ENCODE peak calls at places on chromosomes 5 and 9, in six cellular contexts. X, O, Q, Z, U and T are unnamed samples.

GRCh38 chr5:112006721-112007120 is 249.7 kb upstream of the NREP start:
- DNase-seq in U (no peak), X (no peak), Q (peak; percentile 79), O (no peak), Z (peak; percentile 68), T (no peak)

GRCh38 chr9:128550770-128551651 is 1.4 kb upstream of the SPTAN1 start:
- DNase-seq in Z (peak; percentile 67), U (no peak), X (peak; percentile 16), O (no peak), Q (peak; percentile 68), T (no peak)

GRCh38 chr5:147887925-147888324 is 9.4 kb downstream of the SCGB3A2 start:
- DNase-seq in U (no peak), O (no peak), X (no peak), Z (no peak), Q (no peak), T (no peak)

GRCh38 chr9:70081120-70081495 is 37.5 kb downstream of the MAMDC2 start:
- DNase-seq in O (peak; percentile 42), Z (peak; percentile 48), Q (peak; percentile 89), X (no peak), U (no peak), T (no peak)

GRCh38 chr5:66849803-66850202 is 253.6 kb downstream of the MAST4 start:
- DNase-seq in Z (peak; percentile 64), X (no peak), Q (peak; percentile 13), O (no peak), U (no peak), T (no peak)

GRCh38 chr5:138241688-138242547 is 28.8 kb upstream of the CDC23 start:
- DNase-seq in Q (peak; percentile 12), Z (no peak), X (peak; percentile 46), O (peak; percentile 9), U (no peak), T (no peak)

GRCh38 chr9:109336409-109336808 is 15.6 kb upstream of the EPB41L4B start:
- DNase-seq in O (no peak), X (no peak), Q (no peak), Z (no peak), U (no peak), T (no peak)

GRCh38 chr5:1285141-1285540 is 9.7 kb downstream of the TERT start:
- DNase-seq in U (no peak), O (no peak), X (no peak), Q (no peak), Z (no peak), T (no peak)

GRCh38 chr9:19154135-19154612 is 26.9 kb upstream of the PLIN2 start:
- DNase-seq in Q (peak; percentile 96), U (no peak), O (peak; percentile 34), X (peak; percentile 90), Z (peak; percentile 99), T (peak; percentile 30)

GRCh38 chr5:107655836-107656235 is 14.9 kb downstream of the EFNA5 start:
- DNase-seq in X (no peak), U (no peak), Q (no peak), O (no peak), Z (no peak), T (no peak)

GRCh38 chr5:148556835-148557234 is 97.5 kb downstream of the HTR4 start:
- DNase-seq in U (no peak), Q (no peak), Z (no peak), O (no peak), X (no peak), T (no peak)

GRCh38 chr9:112025886-112026285 is 129.3 kb downstream of the UGCG start:
- DNase-seq in Z (no peak), Q (no peak), U (no peak), X (no peak), O (no peak), T (no peak)

GRCh38 chr5:110441035-110441434 is 285.4 kb downstream of the TMEM232 start:
- DNase-seq in X (peak; percentile 44), O (no peak), U (no peak), Q (peak; percentile 67), Z (peak; percentile 70), T (no peak)

GRCh38 chr5:103428411-103428871 is 134.1 kb downstream of the NUDT12 start:
- DNase-seq in Q (no peak), O (no peak), X (no peak), U (no peak), Z (peak; percentile 97), T (no peak)

GRCh38 chr5:133201310-133201709 is 149.5 kb downstream of the HSPA4 start:
- DNase-seq in Z (no peak), O (no peak), X (no peak), Q (no peak), U (no peak), T (no peak)

GRCh38 chr9:26656003-26656940 is 236.3 kb downstream of the CAAP1 start:
- DNase-seq in O (peak; percentile 14), Z (peak; percentile 17), X (peak; percentile 28), U (no peak), Q (peak; percentile 1), T (no peak)

GRCh38 chr9:97794666-97795065 is 58.4 kb upstream of the FOXE1 start:
- DNase-seq in U (no peak), O (no peak), Q (no peak), X (no peak), Z (no peak), T (no peak)

GRCh38 chr9:117387422-117387821 is 27.4 kb downstream of the ASTN2 start:
- DNase-seq in Q (no peak), Z (no peak), U (no peak), O (no peak), X (no peak), T (no peak)

GRCh38 chr9:89661391-89661949 is 56.7 kb downstream of the GADD45G start:
- DNase-seq in Q (peak; percentile 17), X (peak; percentile 44), U (no peak), Z (no peak), O (no peak), T (no peak)

GRCh38 chr9:78320030-78320693 is 23.2 kb downstream of the PSAT1 start:
- DNase-seq in U (no peak), O (no peak), X (no peak), Q (no peak), Z (no peak), T (no peak)

GRCh38 chr9:69882998-69883565 is 62.5 kb downstream of the CFAP95 start:
- DNase-seq in Q (no peak), Z (no peak), O (no peak), U (no peak), X (no peak), T (no peak)

GRCh38 chr5:136424835-136425694 is 59.7 kb upstream of the TRPC7 start:
- DNase-seq in O (peak; percentile 62), X (peak; percentile 90), Z (peak; percentile 65), U (peak; percentile 3), Q (peak; percentile 40), T (no peak)

GRCh38 chr9:93505518-93506123 is 52.2 kb upstream of the FAM120AOS start:
- DNase-seq in X (no peak), O (no peak), Q (peak; percentile 14), U (no peak), Z (peak; percentile 32), T (no peak)

GRCh38 chr9:137358126-137358525 is 56.1 kb upstream of the NRARP start:
- DNase-seq in X (no peak), Q (no peak), Z (no peak), O (no peak), U (no peak), T (no peak)
- H3K4me3 ChIP-seq in X (no peak overlapping the region), Q (no peak overlapping the region), Z (no peak overlapping the region), O (no peak overlapping the region), U (no peak overlapping the region), T (no peak overlapping the region)

DNA sequence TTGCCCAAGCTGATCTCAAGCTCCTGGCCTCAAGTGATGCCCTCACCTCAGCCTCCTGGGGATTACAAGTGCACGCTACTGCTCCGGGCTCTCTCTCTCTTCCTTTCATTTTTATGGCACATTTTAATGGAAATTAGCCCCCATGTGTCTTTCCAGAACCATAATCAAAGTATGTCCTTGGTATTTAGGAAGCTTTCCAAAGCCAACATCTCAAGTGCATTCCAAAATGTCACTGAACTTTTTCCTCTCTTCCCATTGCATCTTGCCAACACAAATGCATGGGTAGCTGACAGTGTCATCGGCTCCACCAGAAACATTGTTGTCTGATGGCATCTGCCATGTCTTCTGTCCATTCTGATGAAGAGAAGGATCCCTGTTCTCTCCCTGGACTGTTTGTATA is 90.5 kb upstream of the ANXA1 start:
- DNase-seq in X (no peak), Q (no peak), O (no peak), Z (no peak), U (no peak), T (no peak)
- H3K4me3 ChIP-seq in X (no peak overlapping the region), Q (no peak overlapping the region), O (no peak overlapping the region), Z (no peak overlapping the region), U (no peak overlapping the region), T (no peak overlapping the region)

GRCh38 chr5:93606384-93606752 is 23.3 kb downstream of the NR2F1 start:
- DNase-seq in U (no peak), Q (no peak), O (no peak), X (no peak), Z (no peak), T (no peak)

GRCh38 chr5:93610581-93611167 is 27.7 kb downstream of the NR2F1 start:
- DNase-seq in X (no peak), Q (peak; percentile 21), U (no peak), O (no peak), Z (no peak), T (no peak)

GRCh38 chr5:93609756-93610155 is 26.7 kb downstream of the NR2F1 start:
- DNase-seq in Q (no peak), U (no peak), X (no peak), Z (no peak), O (no peak), T (no peak)

GRCh38 chr5:93604119-93604963 is 21.3 kb downstream of the NR2F1 start:
- DNase-seq in Q (peak; percentile 51), X (no peak), O (no peak), U (no peak), Z (peak; percentile 73), T (no peak)

GRCh38 chr5:93607367-93608258 is 24.6 kb downstream of the NR2F1 start:
- DNase-seq in U (no peak), X (peak; percentile 65), Q (peak; percentile 78), Z (peak; percentile 91), O (peak; percentile 55), T (no peak)
- H3K4me3 ChIP-seq in U (no peak overlapping the region), X (no peak overlapping the region), Q (no peak overlapping the region), Z (peak overlapping the region; percentile 41), O (no peak overlapping the region), T (peak overlapping the region; percentile 15)

GRCh38 chr5:88743231-88743879 is 139.6 kb downstream of the MEF2C start:
- DNase-seq in Q (no peak), Z (peak; percentile 8), U (no peak), X (peak; percentile 39), O (no peak), T (no peak)

GRCh38 chr5:88745093-88745696 is 137.8 kb downstream of the MEF2C start:
- DNase-seq in X (no peak), U (no peak), O (no peak), Q (no peak), Z (peak; percentile 10), T (peak; percentile 35)

GRCh38 chr5:88746438-88746882 is 136.5 kb downstream of the MEF2C start:
- DNase-seq in Z (no peak), X (no peak), U (no peak), Q (no peak), O (no peak), T (peak; percentile 47)

GRCh38 chr5:88748670-88749069 is 134.3 kb downstream of the MEF2C start:
- DNase-seq in X (no peak), Q (no peak), U (no peak), Z (no peak), O (no peak), T (no peak)
- H3K4me3 ChIP-seq in X (no peak overlapping the region), Q (no peak overlapping the region), U (no peak overlapping the region), Z (no peak overlapping the region), O (no peak overlapping the region), T (no peak overlapping the region)